ENCODE peak calls at places on chromosome 14, in eight cellular contexts. S is DMS79 treated with DMSO at 0.1 percent for 48 hours, F is ELF-1, M is GF-D8, I is caudate nucleus, Q is MCF 10A, C is IMR-90, V is tibial artery. K is an unnamed sample.

GRCh38 chr14:22838631-22839041 is 2.3 kb downstream of the MMP14 start:
- DNase-seq in S (no peak), F (peak), M (peak), I (no peak), Q (peak), C (peak), V (no peak), K (no peak)

GRCh38 chr14:56417173-56417572 is 162.4 kb upstream of the TMEM260 start:
- DNase-seq in S (no peak), F (no peak), M (no peak), I (no peak), Q (no peak), C (no peak), V (no peak), K (no peak)

GRCh38 chr14:51157012-51157411 is 62.1 kb upstream of the TRIM9 start:
- DNase-seq in S (peak), F (no peak), M (no peak), I (no peak), Q (peak), C (peak), V (no peak), K (no peak)

GRCh38 chr14:34003052-34003668 is 52.3 kb upstream of the EGLN3 start:
- DNase-seq in S (no peak), F (no peak), M (no peak), I (no peak), Q (no peak), C (no peak), V (no peak), K (no peak)

GRCh38 chr14:65080954-65081747 is 21.2 kb downstream of the MAX start:
- DNase-seq in S (no peak), F (no peak), M (no peak), I (no peak), Q (no peak), C (peak), V (no peak), K (no peak)

GRCh38 chr14:61588419-61588901 is 106.9 kb upstream of the HIF1A start:
- DNase-seq in S (no peak), F (no peak), M (no peak), I (no peak), Q (peak), C (peak), V (peak), K (no peak)

GRCh38 chr14:81511110-81511900 is 22.3 kb downstream of the SEL1L start:
- DNase-seq in S (no peak), F (no peak), M (no peak), I (no peak), Q (no peak), C (no peak), V (no peak), K (no peak)

GRCh38 chr14:105116451-105117256 is 51.4 kb upstream of the GPR132 start:
- DNase-seq in S (no peak), F (no peak), M (no peak), I (peak), Q (no peak), C (no peak), V (no peak), K (no peak)

GRCh38 chr14:95811813-95812212 is 64.8 kb upstream of the TUNAR start:
- DNase-seq in S (no peak), F (no peak), M (no peak), I (no peak), Q (no peak), C (no peak), V (no peak), K (no peak)

GRCh38 chr14:74504874-74505617 is 11.5 kb downstream of the ISCA2 start:
- DNase-seq in S (no peak), F (no peak), M (no peak), I (no peak), Q (no peak), C (no peak), V (no peak), K (no peak)

GRCh38 chr14:34461334-34462131 is 507 bp downstream of the SPTSSA start:
- DNase-seq in S (peak), F (peak), M (peak), I (no peak), Q (peak), C (peak), V (peak), K (peak)

GRCh38 chr14:35742032-35742371 is 67.1 kb downstream of the RALGAPA1 start:
- DNase-seq in S (no peak), F (no peak), M (no peak), I (no peak), Q (no peak), C (no peak), V (no peak), K (no peak)

GRCh38 chr14:61328629-61329262 is 7.4 kb downstream of the PRKCH start:
- DNase-seq in S (no peak), F (no peak), M (no peak), I (no peak), Q (no peak), C (no peak), V (no peak), K (no peak)

GRCh38 chr14:20343855-20344205 is 395 bp downstream of the PARP2 start:
- DNase-seq in S (peak), F (no peak), M (peak), I (no peak), Q (no peak), C (peak), V (no peak), K (no peak)

GRCh38 chr14:35989736-35990135 is 163.6 kb downstream of the BRMS1L start:
- DNase-seq in S (no peak), F (no peak), M (no peak), I (no peak), Q (no peak), C (no peak), V (no peak), K (no peak)

GRCh38 chr14:49977126-49977841 is 84.4 kb downstream of the ARF6 start:
- DNase-seq in S (no peak), F (no peak), M (no peak), I (no peak), Q (no peak), C (no peak), V (no peak), K (no peak)

GRCh38 chr14:67413806-67414769 is 2.1 kb upstream of the PLEK2 start:
- DNase-seq in S (peak), F (peak), M (no peak), I (no peak), Q (peak), C (peak), V (no peak), K (no peak)

GRCh38 chr14:95097385-95097784 is 59.9 kb downstream of the DICER1 start:
- DNase-seq in S (no peak), F (no peak), M (no peak), I (no peak), Q (no peak), C (peak), V (no peak), K (no peak)

GRCh38 chr14:104101086-104101621 is 15.7 kb downstream of the ASPG start:
- DNase-seq in S (no peak), F (no peak), M (no peak), I (no peak), Q (peak), C (no peak), V (peak), K (no peak)

GRCh38 chr14:89807905-89808304 is 146.6 kb downstream of the EFCAB11 start:
- DNase-seq in S (no peak), F (no peak), M (no peak), I (no peak), Q (no peak), C (no peak), V (no peak), K (no peak)

GRCh38 chr14:100740931-100741330 is 14.2 kb downstream of the DLK1 start:
- DNase-seq in S (no peak), F (no peak), M (no peak), I (no peak), Q (no peak), C (no peak), V (peak), K (no peak)

GRCh38 chr14:106129274-106129673 is 602.9 kb downstream of the TMEM121 start:
- DNase-seq in S (no peak), F (no peak), M (peak), I (no peak), Q (no peak), C (no peak), V (no peak), K (no peak)

GRCh38 chr14:89256951-89257350 is 160.1 kb downstream of the FOXN3 start:
- DNase-seq in S (no peak), F (no peak), M (no peak), I (no peak), Q (no peak), C (no peak), V (no peak), K (no peak)

GRCh38 chr14:77910506-77910905 is 110.6 kb downstream of the ADCK1 start:
- DNase-seq in S (no peak), F (no peak), M (no peak), I (no peak), Q (no peak), C (no peak), V (peak), K (no peak)

GRCh38 chr14:65849096-65849495 is 436.6 kb downstream of the FUT8 start:
- DNase-seq in S (no peak), F (no peak), M (no peak), I (no peak), Q (no peak), C (no peak), V (no peak), K (no peak)

GRCh38 chr14:54796961-54797360 is 105.7 kb downstream of the GCH1 start:
- DNase-seq in S (no peak), F (no peak), M (no peak), I (no peak), Q (peak), C (peak), V (no peak), K (no peak)

GRCh38 chr14:76261371-76261811 is 109.7 kb downstream of the GPATCH2L start:
- DNase-seq in S (peak), F (peak), M (no peak), I (no peak), Q (no peak), C (peak), V (no peak), K (no peak)

GRCh38 chr14:20757963-20758362 is 10.2 kb upstream of the EDDM3B start:
- DNase-seq in S (no peak), F (no peak), M (no peak), I (no peak), Q (no peak), C (no peak), V (no peak), K (no peak)